ENCODE peak calls at places on chromosome 14, in five cellular contexts. One of them, this sample, is unnamed.

GRCh38 chr14:61472801-61473376 is 151.5 kb downstream of the PRKCH start:
- DNase-seq in nephron progenitor cell: no peak
- DNase-seq in astrocyte of the spinal cord: no peak
- DNase-seq in MM.1S: no peak
- DNase-seq in H1: no peak
- DNase-seq in this sample: no peak

GRCh38 chr14:105046891-105047282 is 18.3 kb downstream of the GPR132 start:
- DNase-seq in nephron progenitor cell: no peak
- DNase-seq in MM.1S: no peak
- DNase-seq in astrocyte of the spinal cord: no peak
- DNase-seq in H1: no peak
- DNase-seq in this sample: no peak

GRCh38 chr14:97071177-97071576 is 274.0 kb downstream of the VRK1 start:
- DNase-seq in astrocyte of the spinal cord: no peak
- DNase-seq in H1: no peak
- DNase-seq in MM.1S: no peak
- DNase-seq in nephron progenitor cell: no peak
- DNase-seq in this sample: no peak

GRCh38 chr14:29410581-29410980 is 517.1 kb downstream of the PRKD1 start:
- DNase-seq in nephron progenitor cell: no peak
- DNase-seq in MM.1S: no peak
- DNase-seq in H1: no peak
- DNase-seq in astrocyte of the spinal cord: no peak
- DNase-seq in this sample: no peak

GRCh38 chr14:68426661-68427549 is 366.0 kb downstream of the ZFP36L1 start:
- DNase-seq in H1: no peak
- DNase-seq in astrocyte of the spinal cord: no peak
- DNase-seq in nephron progenitor cell: no peak
- DNase-seq in MM.1S: no peak
- DNase-seq in this sample: no peak

GRCh38 chr14:67077914-67078313 is 111.3 kb upstream of the GARIN2 start:
- DNase-seq in MM.1S: no peak
- DNase-seq in astrocyte of the spinal cord: no peak
- DNase-seq in nephron progenitor cell: no peak
- DNase-seq in H1: no peak
- DNase-seq in this sample: no peak

GRCh38 chr14:77006127-77006526 is 22.4 kb downstream of the IRF2BPL start:
- DNase-seq in MM.1S: no peak
- DNase-seq in H1: no peak
- DNase-seq in nephron progenitor cell: no peak
- DNase-seq in astrocyte of the spinal cord: no peak
- DNase-seq in this sample: no peak

GRCh38 chr14:96631621-96632362 is 129.6 kb downstream of the PAPOLA start:
- DNase-seq in H1: no peak
- DNase-seq in nephron progenitor cell: no peak
- DNase-seq in MM.1S: no peak
- DNase-seq in astrocyte of the spinal cord: no peak
- DNase-seq in this sample: peak; percentile 0

GRCh38 chr14:89723930-89724915 is 230.3 kb downstream of the EFCAB11 start:
- DNase-seq in astrocyte of the spinal cord: no peak
- DNase-seq in MM.1S: no peak
- DNase-seq in nephron progenitor cell: no peak
- DNase-seq in H1: no peak
- DNase-seq in this sample: no peak

GRCh38 chr14:74566174-74567125 is 45.6 kb downstream of the LTBP2 start:
- DNase-seq in MM.1S: no peak
- DNase-seq in nephron progenitor cell: no peak
- DNase-seq in H1: no peak
- DNase-seq in astrocyte of the spinal cord: no peak
- DNase-seq in this sample: no peak

GRCh38 chr14:60490270-60490669 is 4.4 kb upstream of the C14orf39 start:
- DNase-seq in nephron progenitor cell: no peak
- DNase-seq in astrocyte of the spinal cord: no peak
- DNase-seq in MM.1S: no peak
- DNase-seq in H1: no peak
- DNase-seq in this sample: no peak

GRCh38 chr14:74547331-74547927 is 53.9 kb downstream of the ISCA2 start:
- DNase-seq in astrocyte of the spinal cord: no peak
- DNase-seq in H1: no peak
- DNase-seq in MM.1S: no peak
- DNase-seq in nephron progenitor cell: peak; percentile 47
- DNase-seq in this sample: no peak

GRCh38 chr14:99755629-99756603 is 37.3 kb upstream of the EML1 start:
- DNase-seq in H1: no peak
- DNase-seq in nephron progenitor cell: no peak
- DNase-seq in astrocyte of the spinal cord: peak; percentile 96
- DNase-seq in MM.1S: no peak
- DNase-seq in this sample: no peak

GRCh38 chr14:65972346-65972745 is 513.8 kb upstream of the CCDC196 start:
- DNase-seq in MM.1S: no peak
- DNase-seq in astrocyte of the spinal cord: no peak
- DNase-seq in H1: no peak
- DNase-seq in nephron progenitor cell: no peak
- DNase-seq in this sample: no peak

GRCh38 chr14:70771781-70772212 is 37.5 kb downstream of the MAP3K9 start:
- DNase-seq in H1: peak; percentile 17
- DNase-seq in nephron progenitor cell: peak; percentile 2
- DNase-seq in MM.1S: no peak
- DNase-seq in astrocyte of the spinal cord: peak; percentile 56
- DNase-seq in this sample: no peak

GRCh38 chr14:60639677-60640076 is 9.6 kb downstream of the SIX1 start:
- DNase-seq in nephron progenitor cell: no peak
- DNase-seq in astrocyte of the spinal cord: no peak
- DNase-seq in H1: no peak
- DNase-seq in MM.1S: no peak
- DNase-seq in this sample: no peak

GRCh38 chr14:55274144-55274543 is 2.9 kb downstream of the FBXO34 start:
- DNase-seq in astrocyte of the spinal cord: no peak
- DNase-seq in MM.1S: no peak
- DNase-seq in H1: no peak
- DNase-seq in nephron progenitor cell: no peak
- DNase-seq in this sample: no peak

GRCh38 chr14:61642246-61642982 is 52.9 kb upstream of the HIF1A start:
- DNase-seq in astrocyte of the spinal cord: no peak
- DNase-seq in H1: no peak
- DNase-seq in MM.1S: no peak
- DNase-seq in nephron progenitor cell: no peak
- DNase-seq in this sample: no peak

GRCh38 chr14:50453869-50454268 is 57.2 kb upstream of the CDKL1 start:
- DNase-seq in H1: no peak
- DNase-seq in astrocyte of the spinal cord: no peak
- DNase-seq in MM.1S: no peak
- DNase-seq in nephron progenitor cell: no peak
- DNase-seq in this sample: no peak

GRCh38 chr14:29580763-29581162 is 346.9 kb downstream of the PRKD1 start:
- DNase-seq in MM.1S: no peak
- DNase-seq in astrocyte of the spinal cord: no peak
- DNase-seq in H1: no peak
- DNase-seq in nephron progenitor cell: no peak
- DNase-seq in this sample: no peak

GRCh38 chr14:45787167-45787566 is 534.2 kb upstream of the MIS18BP1 start:
- DNase-seq in astrocyte of the spinal cord: no peak
- DNase-seq in nephron progenitor cell: no peak
- DNase-seq in MM.1S: no peak
- DNase-seq in H1: no peak
- DNase-seq in this sample: no peak

GRCh38 chr14:101248056-101248725 is 313.1 kb upstream of the DIO3 start:
- DNase-seq in nephron progenitor cell: no peak
- DNase-seq in astrocyte of the spinal cord: no peak
- DNase-seq in MM.1S: no peak
- DNase-seq in H1: no peak
- DNase-seq in this sample: no peak

GRCh38 chr14:32814721-32815120 is 124.0 kb upstream of the NPAS3 start:
- DNase-seq in nephron progenitor cell: no peak
- DNase-seq in MM.1S: no peak
- DNase-seq in astrocyte of the spinal cord: no peak
- DNase-seq in H1: no peak
- DNase-seq in this sample: no peak

GRCh38 chr14:102319351-102320032 is at the start of gene ZNF839:
- DNase-seq in nephron progenitor cell: peak; percentile 93
- DNase-seq in astrocyte of the spinal cord: peak; percentile 90
- DNase-seq in MM.1S: peak; percentile 86
- DNase-seq in H1: peak; percentile 66
- DNase-seq in this sample: peak; percentile 97

GRCh38 chr14:79044894-79045624 is 874.9 kb downstream of the NRXN3 start:
- DNase-seq in H1: peak; percentile 44
- DNase-seq in astrocyte of the spinal cord: peak; percentile 95
- DNase-seq in nephron progenitor cell: peak; percentile 10
- DNase-seq in MM.1S: no peak
- DNase-seq in this sample: no peak

GRCh38 chr14:84975503-84975902 is 554.4 kb upstream of the FLRT2 start:
- DNase-seq in astrocyte of the spinal cord: no peak
- DNase-seq in nephron progenitor cell: no peak
- DNase-seq in MM.1S: no peak
- DNase-seq in H1: no peak
- DNase-seq in this sample: no peak

GRCh38 chr14:81981311-81981675 is 447.6 kb upstream of the SEL1L start:
- DNase-seq in H1: no peak
- DNase-seq in astrocyte of the spinal cord: no peak
- DNase-seq in nephron progenitor cell: no peak
- DNase-seq in MM.1S: no peak
- DNase-seq in this sample: no peak

GRCh38 chr14:63713765-63714164 is 14.1 kb downstream of the SGPP1 start:
- DNase-seq in H1: no peak
- DNase-seq in nephron progenitor cell: no peak
- DNase-seq in MM.1S: no peak
- DNase-seq in astrocyte of the spinal cord: peak; percentile 54
- DNase-seq in this sample: no peak

GRCh38 chr14:22122227-22123187 is 448.9 kb upstream of the OR4E1 start:
- DNase-seq in nephron progenitor cell: peak; percentile 13
- DNase-seq in H1: no peak
- DNase-seq in astrocyte of the spinal cord: no peak
- DNase-seq in MM.1S: peak; percentile 15
- DNase-seq in this sample: no peak
- TF ChIP-seq CTCF in nephron progenitor cell: peak; percentile 18
- TF ChIP-seq CTCF in H1: peak; percentile 60
- TF ChIP-seq CTCF in astrocyte of the spinal cord: peak; percentile 39
- TF ChIP-seq CTCF in MM.1S: peak; percentile 39
- TF ChIP-seq CTCF in this sample: peak; percentile 9

GRCh38 chr14:53060046-53060445 is 93.1 kb downstream of the DDHD1 start:
- DNase-seq in astrocyte of the spinal cord: no peak
- DNase-seq in nephron progenitor cell: no peak
- DNase-seq in H1: no peak
- DNase-seq in MM.1S: no peak
- DNase-seq in this sample: no peak

GRCh38 chr14:53054457-53054856 is 98.7 kb downstream of the DDHD1 start:
- DNase-seq in H1: no peak
- DNase-seq in astrocyte of the spinal cord: peak; percentile 18
- DNase-seq in nephron progenitor cell: no peak
- DNase-seq in MM.1S: no peak
- DNase-seq in this sample: no peak

DNA sequence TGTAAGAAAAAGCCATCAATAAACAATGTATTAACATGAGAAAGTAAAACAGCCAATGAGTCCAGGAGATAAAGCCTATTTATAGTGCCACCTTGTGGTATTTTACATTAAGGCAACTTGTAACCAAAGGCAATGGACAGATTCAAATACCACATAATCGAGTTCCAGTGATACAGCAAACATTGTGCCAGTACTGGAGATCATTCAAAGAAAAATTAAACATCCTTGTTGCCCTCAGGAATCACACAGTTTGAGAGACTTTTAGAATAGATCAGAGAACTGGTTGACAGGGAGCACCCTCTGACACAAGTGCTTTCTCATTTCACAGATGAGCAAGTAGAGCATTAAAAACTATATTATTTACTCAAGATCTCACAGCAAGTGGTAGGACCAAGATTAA is 98.1 kb downstream of the DDHD1 start:
- DNase-seq in nephron progenitor cell: no peak
- DNase-seq in MM.1S: peak; percentile 18
- DNase-seq in astrocyte of the spinal cord: peak; percentile 75
- DNase-seq in H1: no peak
- DNase-seq in this sample: peak; percentile 32
- TF ChIP-seq CTCF in nephron progenitor cell: peak; percentile 76
- TF ChIP-seq CTCF in MM.1S: peak; percentile 53
- TF ChIP-seq CTCF in astrocyte of the spinal cord: peak; percentile 64
- TF ChIP-seq CTCF in H1: peak; percentile 68
- TF ChIP-seq CTCF in this sample: peak; percentile 31

GRCh38 chr14:52551205-52551604 is 1.1 kb downstream of the TXNDC16 start:
- DNase-seq in astrocyte of the spinal cord: no peak
- DNase-seq in H1: no peak
- DNase-seq in nephron progenitor cell: no peak
- DNase-seq in MM.1S: no peak
- DNase-seq in this sample: no peak

GRCh38 chr14:52553002-52553670 is 500 bp downstream of the GPR137C start:
- DNase-seq in MM.1S: peak; percentile 24
- DNase-seq in H1: no peak
- DNase-seq in astrocyte of the spinal cord: peak; percentile 9
- DNase-seq in nephron progenitor cell: peak; percentile 64
- DNase-seq in this sample: peak; percentile 61

GRCh38 chr14:52552063-52552988 is at the start of the genes GPR137C and TXNDC16:
- DNase-seq in MM.1S: peak; percentile 97
- DNase-seq in astrocyte of the spinal cord: peak; percentile 99
- DNase-seq in H1: peak; percentile 97
- DNase-seq in nephron progenitor cell: peak; percentile 99
- DNase-seq in this sample: peak; percentile 98

GRCh38 chr14:52550661-52551060 is 1.6 kb downstream of the TXNDC16 start:
- DNase-seq in astrocyte of the spinal cord: no peak
- DNase-seq in H1: no peak
- DNase-seq in MM.1S: no peak
- DNase-seq in nephron progenitor cell: no peak
- DNase-seq in this sample: no peak

GRCh38 chr14:52551696-52552062 is 626 bp downstream of the TXNDC16 start:
- DNase-seq in H1: no peak
- DNase-seq in nephron progenitor cell: no peak
- DNase-seq in astrocyte of the spinal cord: peak; percentile 52
- DNase-seq in MM.1S: no peak
- DNase-seq in this sample: peak; percentile 14
- TF ChIP-seq CTCF in H1: peak; percentile 2
- TF ChIP-seq CTCF in nephron progenitor cell: no peak
- TF ChIP-seq CTCF in astrocyte of the spinal cord: peak; percentile 50
- TF ChIP-seq CTCF in MM.1S: peak; percentile 29
- TF ChIP-seq CTCF in this sample: no peak

DNA sequence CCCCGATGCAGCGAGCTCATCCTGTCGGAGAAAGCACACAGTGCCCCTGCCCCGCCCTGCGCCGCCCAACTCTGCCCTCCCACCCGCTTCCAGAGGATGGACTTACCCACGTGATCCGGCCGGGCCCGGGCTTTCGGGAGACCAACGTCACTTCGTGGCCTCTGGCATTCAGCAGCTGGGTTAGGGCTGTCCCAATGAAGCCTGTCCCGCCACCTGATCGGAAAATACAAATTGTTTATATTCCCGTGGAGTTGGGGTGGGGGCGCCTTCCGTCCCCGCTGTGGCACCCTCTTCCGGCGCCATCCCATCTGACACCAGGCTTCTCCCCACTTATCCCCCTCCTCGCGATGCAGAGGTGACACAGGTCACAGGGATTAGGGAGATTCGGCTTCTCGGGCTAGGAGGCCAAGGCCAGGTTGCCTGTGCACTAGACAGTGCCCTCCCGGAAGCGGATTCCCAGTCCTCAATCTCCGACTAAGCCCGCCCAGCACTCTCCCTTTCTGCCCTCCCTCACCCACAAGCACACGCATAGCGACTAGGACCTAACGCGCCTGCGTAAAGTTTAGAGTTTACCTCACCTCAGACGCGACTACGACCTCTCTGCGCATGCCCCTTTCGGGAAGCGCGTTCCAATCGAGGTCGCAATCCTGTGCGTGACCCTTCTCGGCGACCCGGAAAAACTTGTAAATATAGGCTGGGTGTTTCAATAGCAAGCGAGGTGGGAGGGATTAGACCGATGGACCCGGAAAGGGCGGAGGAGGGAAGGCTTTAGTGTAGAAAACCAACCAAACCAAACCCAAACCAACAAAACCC is at the start of gene SDR39U1:
- DNase-seq in nephron progenitor cell: peak; percentile 93
- DNase-seq in H1: peak; percentile 94
- DNase-seq in astrocyte of the spinal cord: peak; percentile 99
- DNase-seq in MM.1S: peak; percentile 96
- DNase-seq in this sample: peak; percentile 92
- TF ChIP-seq CTCF in nephron progenitor cell: no peak
- TF ChIP-seq CTCF in H1: no peak
- TF ChIP-seq CTCF in astrocyte of the spinal cord: no peak
- TF ChIP-seq CTCF in MM.1S: no peak
- TF ChIP-seq CTCF in this sample: no peak

This sample was measured in GM20000.